ENCODE peak calls at places on chromosomes 7 and 10, in six cellular contexts. A, U, V, W, H and S are unnamed samples.

GRCh38 chr7:22052221-22052639 is 106.5 kb upstream of the CDCA7L start:
- DNase-seq in U (no peak), W (no peak), H (no peak), A (no peak), V (no peak), S (no peak)

GRCh38 chr10:88687853-88688467 is 18.1 kb upstream of the LIPK start:
- DNase-seq in W (peak; percentile 3), A (no peak), V (no peak), U (no peak), H (peak; percentile 26), S (no peak)

GRCh38 chr7:29597266-29597665 is 33.6 kb downstream of the PRR15 start:
- DNase-seq in W (no peak), U (no peak), A (no peak), H (no peak), V (no peak), S (no peak)

GRCh38 chr7:107035446-107035845 is 9.1 kb upstream of the PRKAR2B start:
- DNase-seq in U (no peak), W (no peak), V (no peak), H (no peak), A (no peak), S (no peak)

GRCh38 chr7:38296059-38296857 is 22.8 kb upstream of the TARP start:
- DNase-seq in H (peak; percentile 29), U (no peak), A (no peak), V (no peak), W (no peak), S (no peak)

GRCh38 chr10:9305018-9305655 is 1250.6 kb downstream of the GATA3 start:
- DNase-seq in U (no peak), H (peak; percentile 11), W (peak; percentile 9), V (no peak), A (no peak), S (no peak)

GRCh38 chr7:16657656-16658279 is 11.8 kb downstream of the BZW2 start:
- DNase-seq in U (no peak), H (no peak), V (no peak), A (peak; percentile 48), W (no peak), S (no peak)

GRCh38 chr10:22259280-22259679 is 41.5 kb upstream of the EBLN1 start:
- DNase-seq in W (no peak), U (no peak), A (no peak), V (no peak), H (peak; percentile 4), S (no peak)

GRCh38 chr10:104688251-104688650 is 47.2 kb downstream of the SORCS3 start:
- DNase-seq in H (no peak), U (no peak), W (no peak), A (no peak), V (no peak), S (no peak)

GRCh38 chr10:3094565-3095168 is 27.3 kb downstream of the PFKP start:
- DNase-seq in U (no peak), A (no peak), H (no peak), V (no peak), W (peak; percentile 16), S (no peak)

GRCh38 chr7:42493436-42494198 is 256.6 kb upstream of the GLI3 start:
- DNase-seq in H (no peak), A (peak; percentile 76), U (peak; percentile 19), W (no peak), V (no peak), S (no peak)

GRCh38 chr7:29957921-29958320 is 31.7 kb downstream of the SCRN1 start:
- DNase-seq in H (peak; percentile 68), A (no peak), V (no peak), U (no peak), W (no peak), S (no peak)

GRCh38 chr7:132979524-132979923 is 102.4 kb downstream of the CHCHD3 start:
- DNase-seq in H (no peak), U (no peak), V (no peak), A (no peak), W (no peak), S (no peak)

GRCh38 chr10:100655760-100656421 is 89.5 kb upstream of the PAX2 start:
- DNase-seq in W (no peak), A (no peak), H (no peak), U (no peak), V (no peak), S (no peak)

GRCh38 chr10:5948999-5949759 is 28.2 kb downstream of the IL15RA start:
- DNase-seq in W (peak; percentile 46), U (no peak), V (no peak), A (peak; percentile 59), H (peak; percentile 61), S (no peak)

GRCh38 chr10:59180689-59181270 is 4.3 kb downstream of the PHYHIPL start:
- DNase-seq in V (no peak), U (no peak), W (no peak), A (no peak), H (no peak), S (no peak)

GRCh38 chr7:28656529-28656928 is 244.2 kb downstream of the CREB5 start:
- DNase-seq in V (no peak), A (no peak), W (no peak), U (no peak), H (no peak), S (no peak)

GRCh38 chr7:2843711-2844152 is 376 bp downstream of the GNA12 start:
- DNase-seq in U (peak; percentile 54), W (no peak), V (no peak), A (no peak), H (peak; percentile 50), S (no peak)

GRCh38 chr7:140033779-140034363 is 28.9 kb downstream of the PARP12 start:
- DNase-seq in W (no peak), V (no peak), U (peak; percentile 9), H (no peak), A (no peak), S (no peak)
- H3K36me3 ChIP-seq in W (peaks cover 5% of the 10 kb centered on the region), V (peaks cover 17% of the 10 kb centered on the region), U (no peaks in the 10 kb centered on the region), H (no peaks in the 10 kb centered on the region), A (peaks cover 69% of the 10 kb centered on the region), S (peaks cover 33% of the 10 kb centered on the region)

GRCh38 chr10:72709041-72709440 is 17.1 kb downstream of the MCU start:
- DNase-seq in A (peak; percentile 27), W (no peak), H (no peak), U (no peak), V (no peak), S (no peak)

GRCh38 chr10:72712136-72712535 is 20.2 kb downstream of the MCU start:
- DNase-seq in V (no peak), A (no peak), H (no peak), W (no peak), U (no peak), S (no peak)
- H3K27ac ChIP-seq in V (no peak overlapping the region), A (peak overlapping the region; percentile 63), H (no peak overlapping the region), W (no peak overlapping the region), U (no peak overlapping the region), S (no peak overlapping the region)

GRCh38 chr10:86757110-86757790 is 831 bp downstream of the BMPR1A start:
- DNase-seq in V (peak; percentile 2), U (peak; percentile 23), W (peak; percentile 62), A (peak; percentile 25), H (no peak), S (no peak)

GRCh38 chr10:86756511-86757109 is at the start of gene BMPR1A:
- DNase-seq in H (no peak), A (peak; percentile 91), U (no peak), W (no peak), V (peak; percentile 4), S (no peak)

GRCh38 chr10:86755740-86756510 is 494 bp upstream of the BMPR1A start:
- DNase-seq in H (peak; percentile 63), V (peak; percentile 85), A (peak; percentile 87), W (peak; percentile 83), U (peak; percentile 81), S (peak; percentile 72)

GRCh38 chr10:86759073-86759672 is 2.8 kb downstream of the BMPR1A start:
- DNase-seq in H (no peak), U (no peak), W (peak; percentile 44), A (no peak), V (no peak), S (no peak)

DNA sequence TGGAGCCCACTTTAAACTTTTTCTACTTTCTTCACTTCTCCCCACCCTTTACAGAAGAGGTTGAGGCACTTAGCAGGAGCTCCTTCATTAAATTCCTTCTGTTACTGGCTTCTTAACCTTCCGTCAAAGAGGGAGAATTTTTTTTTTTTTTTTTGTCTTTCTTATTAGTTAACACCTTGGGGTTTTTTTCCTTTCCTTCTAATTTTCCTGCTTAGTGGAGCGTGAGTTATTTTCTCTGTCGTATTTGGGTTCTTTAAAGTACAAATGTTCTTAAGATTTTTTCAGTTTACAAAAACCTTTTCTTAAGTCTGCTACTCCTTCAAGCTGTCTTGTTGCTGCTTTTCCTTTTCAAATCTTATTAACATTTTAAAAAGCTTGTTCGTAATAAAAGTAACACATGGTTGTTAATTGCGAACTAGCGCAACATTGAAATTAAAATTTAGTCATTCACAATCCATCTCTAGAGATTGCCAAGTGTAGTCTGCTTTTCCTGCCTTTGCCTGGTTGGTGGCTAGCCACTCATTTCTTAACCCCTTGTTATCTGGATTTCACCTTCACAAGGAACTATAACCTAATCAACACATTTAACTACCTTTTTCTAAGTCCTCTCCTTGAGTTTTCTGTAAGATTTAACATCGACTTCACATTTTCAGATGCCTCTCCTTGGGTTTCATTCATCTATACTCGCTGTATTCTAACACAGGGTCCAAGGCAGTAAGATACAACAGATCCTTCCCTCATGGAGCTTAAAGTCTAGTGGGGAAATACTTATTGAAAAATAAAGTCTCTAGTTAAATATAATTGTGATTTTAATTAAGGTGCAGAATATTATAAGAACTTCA is 2.0 kb downstream of the BMPR1A start:
- DNase-seq in A (no peak), W (peak; percentile 28), H (no peak), V (no peak), U (no peak), S (no peak)
- H3K4me3 ChIP-seq in A (peak overlapping the region; percentile 85), W (peak overlapping the region; percentile 82), H (no peak overlapping the region), V (no peak overlapping the region), U (no peak overlapping the region), S (no peak overlapping the region)

GRCh38 chr7:129005186-129005585 is 49.7 kb downstream of the TNPO3 start:
- DNase-seq in U (no peak), H (no peak), A (no peak), W (no peak), V (no peak), S (no peak)
- H3K36me3 ChIP-seq in U (peaks cover 3% of the 10 kb centered on the region), H (peaks cover 85% of the 10 kb centered on the region), A (peaks cover 63% of the 10 kb centered on the region), W (peaks cover 12% of the 10 kb centered on the region), V (peaks cover 18% of the 10 kb centered on the region), S (peaks cover 34% of the 10 kb centered on the region)

DNA sequence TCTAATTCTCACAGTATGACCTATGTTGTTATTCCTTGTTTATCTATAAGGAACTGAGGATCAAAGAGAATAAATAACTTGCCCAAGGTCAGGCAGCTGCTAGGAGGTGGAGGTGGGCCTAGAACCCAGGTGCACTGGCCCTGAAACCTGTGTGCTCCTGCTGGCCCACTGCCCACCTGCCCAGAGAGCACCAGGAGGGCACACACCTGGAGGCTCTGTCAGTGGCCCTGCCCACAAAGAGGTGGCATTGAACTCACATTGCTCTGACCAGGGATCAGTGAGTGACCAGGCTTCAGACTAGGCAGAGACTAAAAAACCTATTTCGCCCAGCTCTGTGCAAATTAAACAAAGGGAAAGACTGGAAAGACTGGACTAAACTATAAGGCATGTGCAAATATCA is 210.6 kb downstream of the TNS3 start:
- DNase-seq in W (no peak), H (no peak), A (no peak), V (no peak), U (no peak), S (no peak)
- H3K27ac ChIP-seq in W (no peak overlapping the region), H (no peak overlapping the region), A (peak overlapping the region; percentile 56), V (no peak overlapping the region), U (peak overlapping the region; percentile 73), S (no peak overlapping the region)

GRCh38 chr10:97204826-97205679 is 19.3 kb upstream of the SLIT1 start:
- DNase-seq in W (no peak), U (no peak), H (no peak), V (no peak), A (no peak), S (no peak)
- H3K4me3 ChIP-seq in W (no peak overlapping the region), U (no peak overlapping the region), H (no peak overlapping the region), V (no peak overlapping the region), A (no peak overlapping the region), S (no peak overlapping the region)